ENCODE peak calls at places on chromosome 3, in eight cellular contexts. J is tibial artery, C is OCI-LY7, E is neural progenitor cell, W is uterus, S is stomach, M is transverse colon, R is BJ. H is an unnamed sample. For H3K36me3, the result is how much of the 10 kb centered on the place peaks cover.

GRCh38 chr3:38739931-38740330 is 76.1 kb downstream of the SCN10A start:
- DNase-seq in R (no peak), E (no peak), C (no peak), M (no peak), J (no peak), S (no peak), W (no peak), H (no peak)

GRCh38 chr3:61663728-61664492 is 102.5 kb downstream of the PTPRG start:
- DNase-seq in M (no peak), W (no peak), E (peak), R (peak), J (no peak), S (no peak), C (no peak), H (no peak)

GRCh38 chr3:133209871-133210550 is 171.8 kb downstream of the TMEM108 start:
- DNase-seq in E (peak), C (no peak), W (no peak), S (no peak), J (no peak), M (no peak), R (peak), H (no peak)

GRCh38 chr3:81395739-81396138 is 365.7 kb downstream of the GBE1 start:
- DNase-seq in J (no peak), E (peak), R (no peak), W (no peak), C (no peak), S (no peak), M (no peak), H (no peak)

GRCh38 chr3:10204921-10205320 is 40.2 kb downstream of the IRAK2 start:
- DNase-seq in M (no peak), J (no peak), W (no peak), S (no peak), R (no peak), E (no peak), C (no peak), H (no peak)

GRCh38 chr3:140546649-140547048 is 131.2 kb upstream of the TRIM42 start:
- DNase-seq in C (no peak), R (no peak), E (no peak), M (no peak), J (no peak), S (no peak), W (no peak), H (no peak)

GRCh38 chr3:67605377-67605776 is 49.0 kb downstream of the SUCLG2 start:
- DNase-seq in E (no peak), M (no peak), S (no peak), W (no peak), J (no peak), C (no peak), R (peak), H (no peak)

GRCh38 chr3:71859128-71859519 is 74.2 kb upstream of the PROK2 start:
- DNase-seq in S (no peak), C (peak), W (no peak), E (peak), J (no peak), M (no peak), R (no peak), H (no peak)

GRCh38 chr3:89690649-89691048 is 583.2 kb downstream of the EPHA3 start:
- DNase-seq in R (no peak), J (no peak), E (no peak), M (no peak), W (no peak), S (no peak), C (no peak), H (no peak)

GRCh38 chr3:70250451-70250850 is 62.0 kb downstream of the MDFIC2 start:
- DNase-seq in S (no peak), C (no peak), J (no peak), M (no peak), W (no peak), E (no peak), R (no peak), H (no peak)

GRCh38 chr3:70249509-70250160 is 62.8 kb downstream of the MDFIC2 start:
- DNase-seq in C (no peak), E (no peak), S (no peak), J (peak), W (no peak), M (no peak), R (no peak), H (no peak)

GRCh38 chr3:70245746-70246525 is 66.5 kb downstream of the MDFIC2 start:
- DNase-seq in W (no peak), E (no peak), R (no peak), S (no peak), J (no peak), C (no peak), M (no peak), H (no peak)

GRCh38 chr3:70247955-70248354 is 64.5 kb downstream of the MDFIC2 start:
- DNase-seq in C (no peak), S (no peak), W (no peak), E (no peak), J (no peak), M (no peak), R (no peak), H (no peak)

DNA sequence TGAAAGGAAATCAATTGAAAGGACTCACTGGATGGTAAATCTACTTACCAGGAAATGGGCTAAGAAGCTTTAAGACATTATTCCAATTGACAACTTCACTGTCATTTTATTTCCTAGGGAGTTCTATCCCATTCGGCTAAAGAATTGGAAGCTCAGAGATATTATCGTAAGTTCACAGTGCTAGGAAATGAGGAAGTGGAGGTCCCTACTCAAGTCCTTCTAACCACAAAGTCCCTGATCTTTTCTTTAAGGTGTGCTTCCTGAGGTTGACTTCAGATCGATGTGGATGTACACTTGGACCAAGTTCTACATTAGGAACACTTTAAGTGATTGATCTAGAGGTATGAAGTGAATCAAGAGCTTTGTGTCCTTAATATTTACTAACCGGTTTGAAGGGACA is 63.6 kb downstream of the MDFIC2 start:
- DNase-seq in E (no peak), M (no peak), J (no peak), S (no peak), W (no peak), C (no peak), R (no peak), H (no peak)
- H3K36me3 ChIP-seq in E (under half), M (under half), J (under half), S (under half), W (under half), C (under half), R (under half), H (under half)

GRCh38 chr3:179765396-179765795 is 112.6 kb downstream of the USP13 start:
- DNase-seq in J (no peak), E (no peak), C (no peak), R (peak), M (no peak), S (no peak), W (no peak), H (no peak)
- H3K36me3 ChIP-seq in J (half or more), E (under half), C (half or more), R (under half), M (under half), S (half or more), W (under half), H (under half)

GRCh38 chr3:184305577-184305976 is 6.5 kb downstream of the PSMD2 start:
- DNase-seq in W (no peak), R (no peak), E (no peak), C (peak), M (no peak), J (no peak), S (no peak), H (no peak)
- H3K36me3 ChIP-seq in W (under half), R (under half), E (under half), C (half or more), M (under half), J (half or more), S (half or more), H (under half)

DNA sequence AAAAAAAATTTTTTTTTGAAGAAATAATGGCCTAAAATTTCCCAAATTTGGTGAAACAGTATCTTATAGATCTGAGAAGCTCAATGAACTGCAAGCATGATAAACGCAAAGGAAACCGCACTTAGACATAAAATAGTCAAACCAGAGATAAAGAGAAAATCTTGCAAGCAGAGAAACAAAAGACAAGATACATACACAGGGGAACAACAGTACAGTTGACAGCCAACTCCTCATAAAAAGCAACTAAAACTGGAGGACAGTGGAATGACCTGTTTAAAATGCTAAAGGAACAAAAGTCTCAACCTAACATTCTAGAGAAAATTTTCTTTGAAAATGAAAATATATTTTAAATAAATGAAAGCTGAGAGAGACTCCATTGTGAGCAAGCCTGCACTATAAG is 107.5 kb downstream of the RASA2 start:
- DNase-seq in E (no peak), J (no peak), S (no peak), R (no peak), W (no peak), C (no peak), M (no peak), H (no peak)
- H3K36me3 ChIP-seq in E (under half), J (under half), S (half or more), R (under half), W (under half), C (half or more), M (under half), H (under half)

DNA sequence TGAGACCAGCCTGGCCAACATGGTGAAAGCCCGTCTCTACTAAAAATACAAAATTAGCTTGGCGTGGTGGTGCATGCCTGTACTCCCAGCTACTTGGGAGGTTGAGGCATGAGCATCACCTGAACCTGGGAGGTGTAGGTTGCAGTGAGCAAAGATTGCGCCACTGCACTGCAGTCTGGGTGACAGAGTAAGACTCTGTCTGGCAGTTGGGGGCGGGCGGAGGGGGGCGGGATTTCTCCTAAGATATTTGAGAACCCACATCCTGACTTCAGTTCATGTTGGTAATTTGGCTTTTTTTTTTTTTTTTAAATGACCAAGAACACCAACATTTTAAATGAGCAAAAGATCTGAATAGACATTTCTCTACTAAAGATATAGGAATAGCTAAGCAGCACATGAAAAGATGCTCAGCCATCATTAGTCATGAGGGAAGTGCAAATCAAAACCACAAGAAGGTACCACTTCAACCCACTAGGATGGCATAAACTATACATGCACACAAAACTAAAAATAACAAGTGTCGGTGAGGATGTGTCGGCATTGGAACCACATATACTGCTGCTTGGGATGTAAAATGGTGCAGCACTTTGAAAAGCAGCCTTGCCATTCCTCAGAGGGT is 75.6 kb upstream of the LMOD3 start:
- DNase-seq in M (peak), W (no peak), C (no peak), S (no peak), E (no peak), J (no peak), R (no peak), H (peak)
- H3K36me3 ChIP-seq in M (under half), W (under half), C (under half), S (under half), E (under half), J (under half), R (under half), H (under half)

DNA sequence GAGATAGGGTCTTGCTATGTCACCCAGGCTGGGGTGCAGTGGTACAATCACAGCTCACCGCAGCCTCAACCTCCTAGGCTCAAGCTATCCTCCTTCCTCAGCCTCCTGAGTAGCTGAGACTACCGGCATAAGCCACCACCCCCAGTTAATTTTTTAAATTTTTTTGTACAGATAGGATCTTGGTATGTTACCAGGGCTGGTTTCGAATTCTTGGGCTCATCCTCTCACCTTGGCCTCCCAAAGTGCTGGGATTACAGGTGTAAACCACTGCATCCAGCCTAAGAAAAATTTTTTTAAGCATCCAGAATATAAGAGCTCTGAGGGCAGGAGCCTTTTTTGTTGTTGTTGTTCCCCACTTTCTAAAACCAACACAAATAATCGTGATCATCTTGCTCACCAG is 14.4 kb upstream of the MAP6D1 start:
- DNase-seq in W (no peak), R (no peak), C (no peak), M (no peak), S (no peak), J (no peak), E (no peak), H (no peak)
- H3K36me3 ChIP-seq in W (under half), R (under half), C (half or more), M (under half), S (half or more), J (half or more), E (under half), H (under half)

DNA sequence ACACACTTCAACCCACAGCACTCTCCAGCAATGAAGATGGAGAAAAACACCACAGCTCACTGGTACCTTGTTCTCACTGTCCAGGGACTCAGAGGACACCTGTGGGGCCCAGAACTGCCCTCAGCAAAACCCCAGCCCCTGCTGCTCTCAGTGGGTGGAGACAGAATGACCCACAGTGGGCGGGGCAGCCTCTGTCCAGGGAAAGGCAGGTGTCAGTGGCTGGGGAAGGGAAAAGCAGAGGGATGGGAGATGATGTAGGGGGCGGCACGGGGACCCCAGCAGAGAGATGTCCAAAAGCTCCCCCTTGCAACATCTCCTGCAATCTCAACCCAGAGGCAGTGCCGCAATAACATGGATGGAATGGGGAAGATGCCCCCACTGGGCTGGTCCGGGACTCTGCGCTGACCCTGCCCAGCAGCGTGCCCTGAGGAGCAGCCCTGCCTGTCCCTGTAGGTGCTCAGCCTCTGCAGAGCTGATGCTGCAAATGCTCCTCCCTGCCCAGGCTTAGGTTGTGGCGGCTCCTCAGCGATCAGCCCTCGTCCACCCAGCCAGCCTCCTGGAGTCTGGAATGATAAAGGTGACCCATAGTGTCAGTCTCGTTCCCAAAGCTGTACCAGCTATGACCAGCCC is 193.9 kb downstream of the XXYLT1 start:
- DNase-seq in M (no peak), J (no peak), C (no peak), S (no peak), R (no peak), W (no peak), E (no peak), H (no peak)
- H3K36me3 ChIP-seq in M (under half), J (under half), C (under half), S (under half), R (under half), W (under half), E (under half), H (under half)